ENCODE peak calls at places on chromosome 7, in eight cellular contexts. One of them, this sample, is unnamed.

GRCh38 chr7:159148430-159149395 is 4.0 kb upstream of the VIPR2 start:
- DNase-seq in transverse colon: no peak
- DNase-seq in heart left ventricle: no peak
- DNase-seq in CD8-positive, alpha-beta T cell: no peak
- DNase-seq in fibroblast of lung: no peak
- DNase-seq in neural progenitor cell: no peak
- DNase-seq in astrocyte: no peak
- DNase-seq in uterus: no peak
- DNase-seq in this sample: no peak

GRCh38 chr7:69067397-69067796 is 530.9 kb upstream of the AUTS2 start:
- DNase-seq in transverse colon: no peak
- DNase-seq in heart left ventricle: no peak
- DNase-seq in CD8-positive, alpha-beta T cell: no peak
- DNase-seq in fibroblast of lung: peak
- DNase-seq in neural progenitor cell: peak
- DNase-seq in astrocyte: peak
- DNase-seq in uterus: no peak
- DNase-seq in this sample: no peak

GRCh38 chr7:602341-603141 is 82.9 kb upstream of the PDGFA start:
- DNase-seq in transverse colon: peak
- DNase-seq in heart left ventricle: peak
- DNase-seq in CD8-positive, alpha-beta T cell: peak
- DNase-seq in fibroblast of lung: no peak
- DNase-seq in neural progenitor cell: no peak
- DNase-seq in astrocyte: no peak
- DNase-seq in uterus: no peak
- DNase-seq in this sample: no peak

GRCh38 chr7:102912742-102913141 is at the start of gene LRRC17:
- DNase-seq in transverse colon: no peak
- DNase-seq in heart left ventricle: no peak
- DNase-seq in CD8-positive, alpha-beta T cell: no peak
- DNase-seq in fibroblast of lung: peak
- DNase-seq in neural progenitor cell: peak
- DNase-seq in astrocyte: peak
- DNase-seq in uterus: peak
- DNase-seq in this sample: no peak

GRCh38 chr7:6146666-6147065 is 115.5 kb downstream of the ANKRD61 start:
- DNase-seq in transverse colon: no peak
- DNase-seq in heart left ventricle: no peak
- DNase-seq in CD8-positive, alpha-beta T cell: peak
- DNase-seq in fibroblast of lung: no peak
- DNase-seq in neural progenitor cell: no peak
- DNase-seq in astrocyte: no peak
- DNase-seq in uterus: no peak
- DNase-seq in this sample: no peak

GRCh38 chr7:30466266-30466665 is 12.3 kb downstream of the NOD1 start:
- DNase-seq in transverse colon: no peak
- DNase-seq in heart left ventricle: peak
- DNase-seq in CD8-positive, alpha-beta T cell: no peak
- DNase-seq in fibroblast of lung: peak
- DNase-seq in neural progenitor cell: no peak
- DNase-seq in astrocyte: peak
- DNase-seq in uterus: no peak
- DNase-seq in this sample: no peak

GRCh38 chr7:76383089-76383944 is 24.5 kb upstream of the YWHAG start:
- DNase-seq in transverse colon: no peak
- DNase-seq in heart left ventricle: no peak
- DNase-seq in CD8-positive, alpha-beta T cell: no peak
- DNase-seq in fibroblast of lung: peak
- DNase-seq in neural progenitor cell: peak
- DNase-seq in astrocyte: no peak
- DNase-seq in uterus: no peak
- DNase-seq in this sample: no peak

GRCh38 chr7:152924238-152924637 is 164.7 kb downstream of the ACTR3B start:
- DNase-seq in transverse colon: no peak
- DNase-seq in heart left ventricle: no peak
- DNase-seq in CD8-positive, alpha-beta T cell: no peak
- DNase-seq in fibroblast of lung: no peak
- DNase-seq in neural progenitor cell: no peak
- DNase-seq in astrocyte: no peak
- DNase-seq in uterus: no peak
- DNase-seq in this sample: peak

GRCh38 chr7:139774376-139774775 is 3.4 kb downstream of the HIPK2 start:
- DNase-seq in transverse colon: no peak
- DNase-seq in heart left ventricle: no peak
- DNase-seq in CD8-positive, alpha-beta T cell: no peak
- DNase-seq in fibroblast of lung: peak
- DNase-seq in neural progenitor cell: no peak
- DNase-seq in astrocyte: peak
- DNase-seq in uterus: no peak
- DNase-seq in this sample: no peak

GRCh38 chr7:90952649-90952991 is 311.6 kb upstream of the FZD1 start:
- DNase-seq in transverse colon: no peak
- DNase-seq in heart left ventricle: no peak
- DNase-seq in CD8-positive, alpha-beta T cell: no peak
- DNase-seq in fibroblast of lung: peak
- DNase-seq in neural progenitor cell: peak
- DNase-seq in astrocyte: no peak
- DNase-seq in uterus: no peak
- DNase-seq in this sample: no peak

GRCh38 chr7:3246133-3246532 is 54.9 kb upstream of the SDK1 start:
- DNase-seq in transverse colon: no peak
- DNase-seq in heart left ventricle: no peak
- DNase-seq in CD8-positive, alpha-beta T cell: no peak
- DNase-seq in fibroblast of lung: no peak
- DNase-seq in neural progenitor cell: peak
- DNase-seq in astrocyte: no peak
- DNase-seq in uterus: no peak
- DNase-seq in this sample: no peak

GRCh38 chr7:90459888-90460287 is 9.6 kb upstream of the PTTG1IP2 start:
- DNase-seq in transverse colon: no peak
- DNase-seq in heart left ventricle: no peak
- DNase-seq in CD8-positive, alpha-beta T cell: no peak
- DNase-seq in fibroblast of lung: no peak
- DNase-seq in neural progenitor cell: no peak
- DNase-seq in astrocyte: no peak
- DNase-seq in uterus: no peak
- DNase-seq in this sample: no peak

GRCh38 chr7:139095194-139095659 is 14.3 kb downstream of the ZC3HAV1 start:
- DNase-seq in transverse colon: peak
- DNase-seq in heart left ventricle: no peak
- DNase-seq in CD8-positive, alpha-beta T cell: peak
- DNase-seq in fibroblast of lung: no peak
- DNase-seq in neural progenitor cell: no peak
- DNase-seq in astrocyte: no peak
- DNase-seq in uterus: no peak
- DNase-seq in this sample: no peak

GRCh38 chr7:21318916-21319270 is 109.0 kb upstream of the SP4 start:
- DNase-seq in transverse colon: no peak
- DNase-seq in heart left ventricle: no peak
- DNase-seq in CD8-positive, alpha-beta T cell: no peak
- DNase-seq in fibroblast of lung: no peak
- DNase-seq in neural progenitor cell: no peak
- DNase-seq in astrocyte: no peak
- DNase-seq in uterus: no peak
- DNase-seq in this sample: no peak

GRCh38 chr7:156209087-156209486 is 396.8 kb upstream of the SHH start:
- DNase-seq in transverse colon: no peak
- DNase-seq in heart left ventricle: no peak
- DNase-seq in CD8-positive, alpha-beta T cell: no peak
- DNase-seq in fibroblast of lung: no peak
- DNase-seq in neural progenitor cell: no peak
- DNase-seq in astrocyte: no peak
- DNase-seq in uterus: no peak
- DNase-seq in this sample: no peak

GRCh38 chr7:4791738-4792536 is 16.5 kb downstream of the AP5Z1 start:
- DNase-seq in transverse colon: peak
- DNase-seq in heart left ventricle: peak
- DNase-seq in CD8-positive, alpha-beta T cell: peak
- DNase-seq in fibroblast of lung: peak
- DNase-seq in neural progenitor cell: peak
- DNase-seq in astrocyte: no peak
- DNase-seq in uterus: peak
- DNase-seq in this sample: peak

GRCh38 chr7:55187701-55188491 is 169.1 kb downstream of the EGFR start:
- DNase-seq in transverse colon: peak
- DNase-seq in heart left ventricle: peak
- DNase-seq in CD8-positive, alpha-beta T cell: no peak
- DNase-seq in fibroblast of lung: no peak
- DNase-seq in neural progenitor cell: no peak
- DNase-seq in astrocyte: no peak
- DNase-seq in uterus: no peak
- DNase-seq in this sample: no peak

GRCh38 chr7:55188590-55189446 is 170.0 kb downstream of the EGFR start:
- DNase-seq in transverse colon: peak
- DNase-seq in heart left ventricle: no peak
- DNase-seq in CD8-positive, alpha-beta T cell: no peak
- DNase-seq in fibroblast of lung: no peak
- DNase-seq in neural progenitor cell: no peak
- DNase-seq in astrocyte: no peak
- DNase-seq in uterus: no peak
- DNase-seq in this sample: no peak

GRCh38 chr7:55185941-55186609 is 167.3 kb downstream of the EGFR start:
- DNase-seq in transverse colon: no peak
- DNase-seq in heart left ventricle: peak
- DNase-seq in CD8-positive, alpha-beta T cell: no peak
- DNase-seq in fibroblast of lung: peak
- DNase-seq in neural progenitor cell: no peak
- DNase-seq in astrocyte: peak
- DNase-seq in uterus: no peak
- DNase-seq in this sample: no peak

GRCh38 chr7:55183897-55184296 is 165.1 kb downstream of the EGFR start:
- DNase-seq in transverse colon: no peak
- DNase-seq in heart left ventricle: no peak
- DNase-seq in CD8-positive, alpha-beta T cell: no peak
- DNase-seq in fibroblast of lung: no peak
- DNase-seq in neural progenitor cell: no peak
- DNase-seq in astrocyte: no peak
- DNase-seq in uterus: no peak
- DNase-seq in this sample: no peak

DNA sequence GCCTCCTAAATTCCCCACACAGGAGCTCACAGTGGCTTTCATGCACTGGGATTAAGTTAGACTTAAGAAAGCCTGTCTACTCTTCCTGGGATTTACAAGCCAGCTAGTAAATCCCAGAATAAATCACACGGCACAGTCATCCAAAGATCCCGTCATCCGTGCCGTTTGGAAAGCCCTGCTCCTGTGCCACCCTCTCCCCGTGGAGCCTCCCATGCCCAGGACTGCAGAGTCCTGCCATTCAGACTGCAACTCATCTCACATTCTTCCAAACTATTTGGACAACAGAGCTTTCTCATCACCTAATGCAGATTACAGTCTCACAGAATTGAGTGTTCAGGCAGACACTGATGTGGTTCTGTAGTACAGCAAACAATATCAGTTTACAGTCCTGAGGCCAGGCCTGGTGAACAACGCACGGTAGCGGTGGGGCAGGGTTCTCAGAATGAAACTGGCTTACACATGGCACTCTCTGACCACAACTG is 166.5 kb downstream of the EGFR start:
- DNase-seq in transverse colon: no peak
- DNase-seq in heart left ventricle: no peak
- DNase-seq in CD8-positive, alpha-beta T cell: no peak
- DNase-seq in fibroblast of lung: peak
- DNase-seq in neural progenitor cell: no peak
- DNase-seq in astrocyte: no peak
- DNase-seq in uterus: no peak
- DNase-seq in this sample: no peak
- H3K27ac ChIP-seq in transverse colon: no peak
- H3K27ac ChIP-seq in heart left ventricle: no peak
- H3K27ac ChIP-seq in CD8-positive, alpha-beta T cell: no peak
- H3K27ac ChIP-seq in fibroblast of lung: peak
- H3K27ac ChIP-seq in neural progenitor cell: no peak
- H3K27ac ChIP-seq in astrocyte: peak
- H3K27ac ChIP-seq in uterus: no peak
- H3K27ac ChIP-seq in this sample: no peak

GRCh38 chr7:154431045-154431444 is 378.8 kb downstream of the DPP6 start:
- DNase-seq in transverse colon: no peak
- DNase-seq in heart left ventricle: no peak
- DNase-seq in CD8-positive, alpha-beta T cell: no peak
- DNase-seq in fibroblast of lung: no peak
- DNase-seq in neural progenitor cell: peak
- DNase-seq in astrocyte: no peak
- DNase-seq in uterus: no peak
- DNase-seq in this sample: no peak
- TF ChIP-seq CTCF in transverse colon: no peak
- TF ChIP-seq CTCF in heart left ventricle: no peak
- TF ChIP-seq CTCF in CD8-positive, alpha-beta T cell: no peak
- TF ChIP-seq CTCF in fibroblast of lung: no peak
- TF ChIP-seq CTCF in neural progenitor cell: no peak
- TF ChIP-seq CTCF in astrocyte: no peak
- TF ChIP-seq CTCF in uterus: no peak
- TF ChIP-seq CTCF in this sample: no peak

GRCh38 chr7:95871078-95871848 is 98.9 kb downstream of the DYNC1I1 start:
- DNase-seq in transverse colon: no peak
- DNase-seq in heart left ventricle: no peak
- DNase-seq in CD8-positive, alpha-beta T cell: no peak
- DNase-seq in fibroblast of lung: peak
- DNase-seq in neural progenitor cell: peak
- DNase-seq in astrocyte: peak
- DNase-seq in uterus: no peak
- DNase-seq in this sample: no peak
- H3K27ac ChIP-seq in transverse colon: no peak
- H3K27ac ChIP-seq in heart left ventricle: no peak
- H3K27ac ChIP-seq in CD8-positive, alpha-beta T cell: no peak
- H3K27ac ChIP-seq in fibroblast of lung: no peak
- H3K27ac ChIP-seq in neural progenitor cell: no peak
- H3K27ac ChIP-seq in astrocyte: no peak
- H3K27ac ChIP-seq in uterus: no peak
- H3K27ac ChIP-seq in this sample: no peak

DNA sequence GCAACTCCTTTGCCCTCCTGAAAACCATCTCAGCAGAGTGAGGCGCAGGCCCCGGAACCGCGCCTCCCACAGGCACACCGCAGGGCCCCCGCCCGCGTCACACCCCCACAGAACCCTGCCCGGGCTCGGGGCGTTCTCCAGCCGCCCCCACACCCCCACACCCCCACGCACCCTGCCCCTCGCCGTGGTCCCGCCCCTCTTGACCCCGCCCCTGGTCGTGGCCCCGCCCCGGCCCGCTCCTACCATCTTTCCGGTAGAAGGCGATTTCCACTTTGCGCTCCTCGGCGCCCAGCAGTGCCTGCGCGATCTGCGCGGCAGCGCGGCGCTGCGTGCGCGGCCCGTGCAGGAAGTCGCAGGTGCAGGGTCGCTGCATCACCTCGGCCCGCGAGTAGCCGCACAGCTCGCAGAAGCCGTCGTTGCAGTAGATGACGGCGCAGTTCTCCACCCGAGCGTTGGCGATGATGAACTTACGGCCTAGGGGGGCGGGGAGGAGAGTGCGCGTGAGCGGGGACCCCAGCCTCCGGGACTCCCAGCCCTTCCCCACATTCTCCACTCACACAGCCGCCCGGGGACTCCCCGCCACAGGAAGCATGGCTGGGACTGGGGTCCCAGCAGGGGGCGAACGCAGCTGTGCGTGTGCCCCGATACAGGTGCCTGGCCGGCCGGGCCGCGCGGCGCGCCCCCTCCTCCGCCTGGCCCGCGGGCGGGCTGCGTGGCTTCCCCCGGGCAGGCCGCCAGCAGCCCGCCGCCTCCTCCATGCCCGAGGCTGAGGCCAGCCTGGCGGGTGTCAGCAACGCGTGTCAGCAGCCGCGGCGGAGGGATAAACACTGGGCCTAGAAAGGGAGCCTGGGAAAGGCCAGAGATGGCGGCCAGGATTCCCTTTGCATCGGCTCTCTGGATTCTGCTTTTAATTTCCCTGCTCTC is 3.4 kb downstream of the KCNH2 start:
- DNase-seq in transverse colon: peak
- DNase-seq in heart left ventricle: peak
- DNase-seq in CD8-positive, alpha-beta T cell: peak
- DNase-seq in fibroblast of lung: no peak
- DNase-seq in neural progenitor cell: peak
- DNase-seq in astrocyte: no peak
- DNase-seq in uterus: peak
- DNase-seq in this sample: peak
- TF ChIP-seq CTCF in transverse colon: peak
- TF ChIP-seq CTCF in heart left ventricle: peak
- TF ChIP-seq CTCF in CD8-positive, alpha-beta T cell: peak
- TF ChIP-seq CTCF in fibroblast of lung: no peak
- TF ChIP-seq CTCF in neural progenitor cell: peak
- TF ChIP-seq CTCF in astrocyte: no peak
- TF ChIP-seq CTCF in uterus: peak
- TF ChIP-seq CTCF in this sample: no peak

This sample was measured in dorsolateral prefrontal cortex.